ENCODE peak calls at places on chromosomes 7 and 10, in four cellular contexts. U, R, K and W are unnamed samples.

GRCh38 chr10:78162867-78163266 is 129.2 kb downstream of the RPS24 start:
- DNase-seq in U (no peak), R (no peak), K (no peak), W (no peak)

GRCh38 chr7:119283353-119283752 is 989.6 kb upstream of the KCND2 start:
- DNase-seq in U (no peak), R (no peak), K (no peak), W (no peak)

GRCh38 chr10:72730462-72730861 is 38.5 kb downstream of the MCU start:
- DNase-seq in U (no peak), R (no peak), K (no peak), W (no peak)

GRCh38 chr7:157502701-157503111 is 165.9 kb downstream of the DNAJB6 start:
- DNase-seq in U (no peak), R (no peak), K (no peak), W (peak)

GRCh38 chr7:154416714-154417113 is 364.5 kb downstream of the DPP6 start:
- DNase-seq in U (no peak), R (no peak), K (no peak), W (no peak)

GRCh38 chr7:155576416-155576815 is 30.1 kb upstream of the CNPY1 start:
- DNase-seq in U (no peak), R (no peak), K (peak), W (no peak)

GRCh38 chr10:110387983-110388681 is 83.4 kb upstream of the SMNDC1 start:
- DNase-seq in U (no peak), R (peak), K (no peak), W (peak)

GRCh38 chr10:12807982-12808613 is 193.4 kb downstream of the CCDC3 start:
- DNase-seq in U (no peak), R (no peak), K (no peak), W (no peak)

GRCh38 chr7:139034336-139034735 is 1.5 kb downstream of the ZC3HAV1L start:
- DNase-seq in U (peak), R (no peak), K (no peak), W (no peak)

GRCh38 chr10:18610517-18610916 is 40.9 kb downstream of the NSUN6 start:
- DNase-seq in U (peak), R (no peak), K (no peak), W (no peak)

GRCh38 chr7:76356115-76356514 is 2.7 kb downstream of the YWHAG start:
- DNase-seq in U (no peak), R (no peak), K (no peak), W (no peak)

GRCh38 chr7:22116451-22117027 is 170.8 kb upstream of the CDCA7L start:
- DNase-seq in U (no peak), R (no peak), K (no peak), W (peak)

GRCh38 chr7:32072397-32072796 is 2.2 kb upstream of the PDE1C start:
- DNase-seq in U (no peak), R (no peak), K (no peak), W (peak)

GRCh38 chr10:6299234-6299633 is 96.5 kb downstream of the PFKFB3 start:
- DNase-seq in U (peak), R (no peak), K (no peak), W (no peak)

GRCh38 chr10:24209421-24209770 is 458 bp downstream of the KIAA1217 start:
- DNase-seq in U (no peak), R (peak), K (no peak), W (peak)

GRCh38 chr10:125146791-125147604 is 13.4 kb downstream of the CTBP2 start:
- DNase-seq in U (peak), R (no peak), K (no peak), W (no peak)